ENCODE peak calls at places on chromosomes 5 and 9, in ten cellular contexts. Z is CD4-positive, alpha-beta T cell; Y is ovary; B is GM10248; P is cardiac fibroblast; S is hepatocyte; U is GM20000; T is heart left ventricle; J is brain microvascular endothelial cell; N is progenitor cell of endocrine pancreas. R is an unnamed sample.

GRCh38 chr9:29203216-29203930 is 1630.1 kb upstream of the C9orf72 start:
- DNase-seq in S (peak), B (no peak), U (no peak), J (no peak), P (no peak), T (no peak), Z (no peak), N (no peak), Y (no peak), R (no peak)

GRCh38 chr5:177498013-177498847 is 826 bp upstream of the PDLIM7 start:
- DNase-seq in Z (no peak), Y (peak), U (no peak), P (peak), T (peak), N (no peak), B (no peak), J (no peak), S (peak), R (no peak)

GRCh38 chr5:54360089-54360488 is 49.7 kb upstream of the ARL15 start:
- DNase-seq in Y (no peak), U (no peak), T (no peak), N (no peak), J (peak), B (no peak), P (peak), S (peak), Z (no peak), R (no peak)

GRCh38 chr9:101514056-101514455 is 19.6 kb upstream of the RNF20 start:
- DNase-seq in Z (no peak), T (no peak), N (no peak), B (no peak), Y (no peak), J (peak), P (peak), S (no peak), U (no peak), R (no peak)

GRCh38 chr5:141615991-141616715 is 2.6 kb downstream of the DIAPH1 start:
- DNase-seq in B (no peak), S (no peak), T (no peak), N (no peak), Z (no peak), U (no peak), P (no peak), J (no peak), Y (no peak), R (no peak)

GRCh38 chr5:59035681-59036080 is 452.8 kb downstream of the RAB3C start:
- DNase-seq in P (no peak), Y (no peak), T (no peak), J (no peak), N (no peak), B (no peak), Z (no peak), S (no peak), U (no peak), R (no peak)

GRCh38 chr5:37685816-37686215 is 154.0 kb downstream of the GDNF start:
- DNase-seq in B (no peak), U (no peak), P (no peak), Z (no peak), Y (no peak), S (no peak), J (no peak), N (no peak), T (no peak), R (no peak)

GRCh38 chr9:122816163-122816867 is 12.1 kb downstream of the PDCL start:
- DNase-seq in J (peak), T (peak), Y (no peak), N (no peak), S (no peak), U (no peak), Z (peak), P (no peak), B (no peak), R (no peak)

GRCh38 chr9:65410926-65411325 is 125.9 kb upstream of the FOXD4L5 start:
- DNase-seq in U (no peak), Z (no peak), Y (peak), N (no peak), S (no peak), J (no peak), B (no peak), P (no peak), T (no peak), R (no peak)

GRCh38 chr9:131500939-131501541 is 1.7 kb upstream of the POMT1 start:
- DNase-seq in S (peak), Y (no peak), T (no peak), B (no peak), J (no peak), N (no peak), U (no peak), P (peak), Z (peak), R (no peak)

GRCh38 chr9:134339183-134339806 is 13.0 kb downstream of the RXRA start:
- DNase-seq in Y (peak), T (no peak), Z (no peak), S (no peak), B (no peak), P (peak), U (no peak), N (no peak), J (no peak), R (no peak)

GRCh38 chr9:33290994-33291397 is 680 bp downstream of the NFX1 start:
- DNase-seq in P (no peak), Z (no peak), U (no peak), S (no peak), Y (no peak), N (no peak), J (peak), T (no peak), B (no peak), R (no peak)

GRCh38 chr9:125043631-125044030 is 99.7 kb downstream of the SCAI start:
- DNase-seq in B (no peak), J (no peak), N (no peak), U (no peak), P (no peak), Y (no peak), T (no peak), S (no peak), Z (no peak), R (no peak)

GRCh38 chr9:81669011-81669739 is 20.2 kb downstream of the TLE1 start:
- DNase-seq in B (no peak), S (no peak), U (no peak), Y (no peak), P (no peak), Z (no peak), T (no peak), J (no peak), N (no peak), R (no peak)

GRCh38 chr9:128912270-128912853 is 8.4 kb upstream of the PHYHD1 start:
- DNase-seq in S (peak), Z (no peak), P (peak), T (no peak), N (no peak), U (no peak), J (peak), Y (no peak), B (no peak), R (no peak)

GRCh38 chr5:54900906-54901725 is 84.3 kb downstream of the ESM1 start:
- DNase-seq in P (peak), Z (no peak), B (no peak), T (no peak), U (no peak), Y (peak), S (peak), J (peak), N (no peak), R (no peak)

GRCh38 chr9:134224130-134224826 is 59.9 kb upstream of the RNU6ATAC start:
- DNase-seq in N (no peak), J (no peak), S (no peak), Y (no peak), Z (no peak), P (no peak), T (peak), B (no peak), U (no peak), R (peak)

GRCh38 chr5:56012281-56012963 is 17.7 kb upstream of the IL6ST start:
- DNase-seq in J (peak), P (peak), Y (no peak), T (peak), Z (peak), S (no peak), B (no peak), N (no peak), U (no peak), R (no peak)

GRCh38 chr5:177440211-177440989 is 6.2 kb upstream of the PRR7 start:
- DNase-seq in N (no peak), B (no peak), J (no peak), P (no peak), Y (no peak), Z (no peak), S (no peak), T (no peak), U (no peak), R (no peak)

GRCh38 chr9:26682041-26682440 is 210.6 kb downstream of the CAAP1 start:
- DNase-seq in P (no peak), B (no peak), Z (no peak), S (no peak), J (no peak), U (no peak), N (no peak), Y (no peak), T (no peak), R (no peak)

GRCh38 chr5:76426391-76426802 is 23.3 kb downstream of the IQGAP2 start:
- DNase-seq in Y (no peak), T (no peak), P (no peak), U (no peak), N (no peak), J (no peak), S (no peak), B (no peak), Z (no peak), R (no peak)

GRCh38 chr9:134275379-134275778 is 50.9 kb upstream of the RXRA start:
- DNase-seq in Y (no peak), S (no peak), T (no peak), B (no peak), P (no peak), U (no peak), Z (no peak), J (no peak), N (no peak), R (no peak)

GRCh38 chr5:122291000-122291592 is 20.9 kb upstream of the SNCAIP start:
- DNase-seq in N (no peak), U (no peak), T (no peak), B (no peak), Y (no peak), J (no peak), P (no peak), Z (no peak), S (peak), R (no peak)

GRCh38 chr9:133059623-133060022 is 2.2 kb upstream of the CEL start:
- DNase-seq in T (no peak), S (no peak), Y (no peak), P (no peak), J (no peak), N (no peak), B (peak), Z (no peak), U (no peak), R (no peak)

GRCh38 chr9:2453701-2454100 is 167.9 kb upstream of the VLDLR start:
- DNase-seq in Z (no peak), S (no peak), J (no peak), U (no peak), T (no peak), P (no peak), B (no peak), Y (no peak), N (no peak), R (no peak)

GRCh38 chr5:158832736-158833135 is 267.0 kb downstream of the EBF1 start:
- DNase-seq in Z (no peak), T (no peak), P (no peak), J (no peak), N (no peak), S (no peak), B (no peak), U (no peak), Y (no peak), R (no peak)

GRCh38 chr9:12554636-12555035 is 138.5 kb upstream of the TYRP1 start:
- DNase-seq in T (no peak), N (no peak), U (no peak), B (no peak), P (peak), S (peak), Z (no peak), Y (no peak), J (no peak), R (no peak)

GRCh38 chr9:123834907-123835562 is 94.9 kb downstream of the DENND1A start:
- DNase-seq in J (peak), N (no peak), Y (no peak), S (no peak), P (peak), T (no peak), B (peak), U (peak), Z (no peak), R (no peak)

GRCh38 chr5:154358410-154359221 is 87.2 kb upstream of the SAP30L start:
- DNase-seq in U (no peak), Y (peak), J (no peak), Z (no peak), S (no peak), T (no peak), B (no peak), P (peak), N (no peak), R (no peak)

GRCh38 chr9:6680797-6681146 is 35.2 kb upstream of the GLDC start:
- DNase-seq in J (no peak), Z (no peak), Y (no peak), P (peak), S (peak), T (peak), U (peak), N (no peak), B (peak), R (peak)

GRCh38 chr5:43078956-43079355 is 38.8 kb upstream of the ANXA2R start:
- DNase-seq in J (peak), Z (no peak), P (peak), N (no peak), B (no peak), T (no peak), S (peak), U (no peak), Y (no peak), R (no peak)

DNA sequence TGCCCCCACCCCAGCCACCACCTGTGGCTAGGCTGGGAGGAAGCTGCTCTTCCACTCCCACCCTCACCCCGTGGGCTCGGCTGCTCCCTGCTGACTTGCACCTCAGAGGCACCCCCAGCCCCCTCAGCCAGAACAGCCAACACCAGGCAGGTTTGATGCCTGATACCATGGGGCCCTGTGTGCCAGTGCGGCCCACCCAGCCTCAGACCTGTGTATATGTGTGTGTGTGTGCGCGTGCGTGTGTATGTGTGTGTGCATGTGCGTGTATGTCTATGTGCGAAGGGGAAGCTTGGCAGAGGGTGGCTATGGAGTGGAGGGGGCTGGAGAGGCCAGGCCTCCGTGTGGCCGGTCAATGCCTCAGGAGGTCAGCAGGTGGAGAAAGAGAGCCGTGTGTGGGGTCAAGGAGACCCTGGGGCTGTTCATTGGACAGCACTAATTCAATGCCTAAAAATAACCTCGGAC is 16.6 kb upstream of the DAB2IP start:
- DNase-seq in B (peak), N (peak), P (peak), Z (no peak), Y (no peak), S (peak), J (no peak), U (peak), T (no peak), R (no peak)
- TF ChIP-seq CTCF in B (no peak), N (peak), P (peak), Z (no peak), Y (no peak), S (peak), J (peak), U (peak), T (peak), R (peak)

GRCh38 chr5:181211208-181211607 is 6.2 kb upstream of the TRIM7 start:
- DNase-seq in P (no peak), S (no peak), T (no peak), Y (no peak), N (no peak), J (no peak), B (no peak), Z (no peak), U (no peak), R (no peak)
- TF ChIP-seq CTCF in P (no peak), S (no peak), T (no peak), Y (no peak), N (no peak), J (no peak), B (no peak), Z (no peak), U (no peak), R (no peak)

DNA sequence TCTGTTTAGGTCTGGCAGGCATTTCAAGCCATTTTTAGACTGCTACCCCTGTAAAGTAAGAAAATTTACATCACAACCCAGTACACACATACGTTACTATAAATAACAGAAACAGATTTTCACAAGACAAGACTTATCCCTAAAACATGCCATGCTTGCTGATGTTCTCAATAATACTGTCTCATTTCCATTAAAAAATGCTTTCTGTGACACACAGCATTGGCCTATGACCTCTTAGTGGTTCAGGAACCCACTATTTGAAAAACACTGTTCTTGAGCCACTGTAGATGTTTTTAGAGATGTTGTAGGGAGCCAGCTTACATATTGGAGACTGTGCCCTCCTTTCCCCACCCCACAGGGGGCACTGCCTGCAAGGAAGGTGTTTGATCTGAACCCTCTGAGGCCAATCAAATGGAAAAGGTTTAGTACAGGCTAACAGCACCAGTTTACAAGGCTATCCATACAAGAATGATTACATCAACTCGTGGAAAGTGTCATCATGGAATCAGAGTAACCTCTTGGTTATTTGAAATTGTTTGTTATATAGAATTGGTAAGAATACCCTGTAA is 30.8 kb downstream of the ZSWIM6 start:
- DNase-seq in Z (no peak), Y (no peak), P (peak), S (no peak), B (no peak), U (no peak), N (no peak), J (no peak), T (no peak), R (no peak)
- TF ChIP-seq CTCF in Z (no peak), Y (no peak), P (peak), S (no peak), B (no peak), U (no peak), N (peak), J (peak), T (no peak), R (peak)

GRCh38 chr5:139443766-139444473 is 4.6 kb upstream of the DNAJC18 start:
- DNase-seq in J (peak), P (peak), Z (no peak), T (no peak), B (no peak), Y (no peak), U (no peak), S (no peak), N (no peak), R (no peak)

GRCh38 chr5:139438707-139439012 is 665 bp downstream of the DNAJC18 start:
- DNase-seq in N (no peak), J (no peak), P (no peak), T (no peak), S (no peak), U (no peak), B (no peak), Z (no peak), Y (no peak), R (no peak)

GRCh38 chr5:139435676-139436075 is 3.6 kb downstream of the DNAJC18 start:
- DNase-seq in T (no peak), N (no peak), P (no peak), Z (no peak), B (no peak), J (no peak), Y (no peak), U (no peak), S (no peak), R (no peak)

DNA sequence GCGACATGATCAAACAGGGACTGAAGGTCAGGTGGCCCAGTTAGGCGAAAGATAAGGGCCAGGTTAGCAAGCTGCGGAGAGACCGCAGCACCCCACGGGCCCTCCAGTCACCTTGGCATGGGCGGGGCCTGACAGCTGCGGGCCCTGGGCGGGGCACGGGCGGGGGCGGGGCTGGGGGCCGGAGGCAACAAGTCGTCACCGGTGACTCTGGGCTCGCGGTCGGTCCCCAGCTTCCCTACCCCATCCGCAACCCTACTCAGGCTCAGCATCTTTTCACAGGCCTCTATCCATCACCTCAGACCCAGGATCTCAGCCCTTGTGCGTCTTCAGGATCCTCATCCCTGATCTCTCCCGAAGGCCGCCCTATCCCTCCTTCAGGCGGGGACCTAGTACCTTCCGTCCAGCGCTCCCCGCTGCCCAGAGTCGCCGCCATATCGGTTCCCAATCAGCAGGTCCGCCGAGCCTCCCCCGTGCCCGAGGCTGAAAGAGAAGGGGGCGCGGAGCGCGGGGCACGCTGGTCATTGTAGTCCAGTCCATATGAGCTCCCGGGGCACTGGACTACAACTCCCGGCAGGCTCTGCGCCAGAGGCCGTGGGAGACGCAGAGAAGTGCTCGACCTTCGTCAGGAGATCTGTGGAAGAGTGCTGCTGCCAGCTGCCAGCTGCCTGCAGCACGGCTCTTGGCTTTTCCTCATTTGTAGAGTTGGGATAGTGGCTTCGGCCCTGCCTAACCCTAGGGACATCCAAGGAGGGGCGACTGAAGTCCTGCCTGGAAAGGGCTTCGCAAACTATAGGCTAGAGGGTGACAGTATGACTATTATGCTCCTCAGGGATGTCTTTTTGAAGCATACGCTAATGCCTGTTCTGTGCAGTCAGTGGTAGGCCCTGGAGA is at the start of gene DNAJC18:
- DNase-seq in S (peak), B (peak), U (peak), P (peak), N (peak), J (peak), Z (peak), Y (peak), T (peak), R (peak)
- TF ChIP-seq CTCF in S (no peak), B (no peak), U (no peak), P (no peak), N (no peak), J (no peak), Z (no peak), Y (no peak), T (no peak), R (no peak)

GRCh38 chr9:92468206-92468605 is 14.1 kb downstream of the ASPN start:
- DNase-seq in P (no peak), N (no peak), Z (no peak), Y (no peak), U (no peak), T (no peak), B (no peak), J (no peak), S (no peak), R (no peak)

GRCh38 chr9:92467041-92467440 is 15.3 kb downstream of the ASPN start:
- DNase-seq in T (no peak), U (no peak), Y (no peak), S (no peak), N (no peak), B (no peak), P (no peak), Z (no peak), J (no peak), R (no peak)

GRCh38 chr9:92467511-92467910 is 14.8 kb downstream of the ASPN start:
- DNase-seq in Z (no peak), N (no peak), P (no peak), U (no peak), S (no peak), J (no peak), B (no peak), Y (no peak), T (no peak), R (no peak)

GRCh38 chr9:92463387-92463786 is 18.9 kb downstream of the ASPN start:
- DNase-seq in Y (no peak), J (no peak), P (no peak), T (no peak), U (no peak), B (no peak), Z (no peak), S (no peak), N (no peak), R (no peak)

DNA sequence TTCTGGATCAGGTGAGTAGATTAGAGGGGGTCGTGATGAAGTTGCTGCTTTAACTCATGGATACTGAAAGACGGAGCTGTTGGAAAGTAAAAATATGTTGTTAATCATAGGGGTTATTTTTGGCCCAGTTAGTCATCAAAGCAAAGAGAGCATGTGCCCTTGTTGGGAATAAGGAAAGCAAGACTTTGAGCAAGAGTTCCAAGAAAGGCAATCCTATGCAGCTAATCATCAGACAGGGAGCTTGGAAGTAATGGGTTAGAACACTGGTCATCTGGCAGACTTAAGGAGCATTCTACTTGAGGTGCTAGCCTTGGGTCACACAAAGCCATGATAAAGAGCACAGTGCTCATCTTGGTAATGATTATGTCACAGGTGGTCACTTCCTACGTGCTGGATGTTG is 18.3 kb downstream of the ASPN start:
- DNase-seq in Y (no peak), Z (no peak), B (no peak), N (no peak), J (peak), T (no peak), S (peak), P (peak), U (no peak), R (no peak)
- TF ChIP-seq CTCF in Y (no peak), Z (no peak), B (no peak), N (no peak), J (no peak), T (no peak), S (no peak), P (no peak), U (no peak), R (no peak)